ENCODE peak calls at places on chromosomes 11 and 22, in seven cellular contexts. Q is fibroblast of mammary gland, J is kidney epithelial cell, C is stomach, D is K562, B is fibroblast of villous mesenchyme, U is brain microvascular endothelial cell. V is an unnamed sample.

GRCh38 chr11:133951484-133952198 is 5.1 kb downstream of the IGSF9B start:
- DNase-seq in Q (no peak), J (no peak), C (no peak), D (no peak), B (peak; percentile 24), U (peak; percentile 12), V (peak; percentile 63)

GRCh38 chr11:73225001-73225686 is 7.1 kb downstream of the P2RY2 start:
- DNase-seq in Q (no peak), J (no peak), C (no peak), D (no peak), B (no peak), U (no peak), V (no peak)

GRCh38 chr11:94153320-94153719 is 24.7 kb downstream of the PANX1 start:
- DNase-seq in Q (no peak), J (no peak), C (peak; percentile 54), D (no peak), B (no peak), U (no peak), V (no peak)

GRCh38 chr11:13277719-13278619 is at the start of gene BMAL1:
- DNase-seq in Q (no peak), J (no peak), C (peak; percentile 57), D (no peak), B (no peak), U (no peak), V (peak; percentile 8)

GRCh38 chr22:29831186-29831921 is 6.7 kb downstream of the ASCC2 start:
- DNase-seq in Q (no peak), J (no peak), C (no peak), D (no peak), B (no peak), U (no peak), V (no peak)

GRCh38 chr11:130068986-130069683 is 559 bp upstream of the APLP2 start:
- DNase-seq in Q (peak; percentile 90), J (peak; percentile 42), C (peak; percentile 47), D (no peak), B (peak; percentile 78), U (peak; percentile 70), V (peak; percentile 92)

GRCh38 chr22:42621505-42622002 is 6.9 kb upstream of the POLDIP3 start:
- DNase-seq in Q (peak; percentile 77), J (no peak), C (peak; percentile 78), D (peak; percentile 80), B (peak; percentile 62), U (peak; percentile 37), V (peak; percentile 70)

GRCh38 chr11:46159694-46160093 is 38.4 kb upstream of the PHF21A start:
- DNase-seq in Q (no peak), J (no peak), C (no peak), D (no peak), B (no peak), U (no peak), V (no peak)

GRCh38 chr11:20839231-20839630 is 169.8 kb downstream of the NELL1 start:
- DNase-seq in Q (no peak), J (no peak), C (no peak), D (no peak), B (no peak), U (no peak), V (no peak)

GRCh38 chr11:6328321-6328720 is 8.0 kb upstream of the CAVIN3 start:
- DNase-seq in Q (no peak), J (no peak), C (no peak), D (no peak), B (no peak), U (no peak), V (no peak)
- H3K4me3 ChIP-seq in Q (no peak overlapping the region), J (no peak overlapping the region), C (no peak overlapping the region), D (no peak overlapping the region), B (no peak overlapping the region), U (no peak overlapping the region), V (no peak overlapping the region)

GRCh38 chr11:69295995-69296889 is 2.3 kb downstream of the MYEOV start:
- DNase-seq in Q (peak; percentile 95), J (no peak), C (peak; percentile 43), D (no peak), B (peak; percentile 96), U (peak; percentile 61), V (peak; percentile 92)
- H3K4me3 ChIP-seq in Q (no peak overlapping the region), J (no peak overlapping the region), C (peak overlapping the region; percentile 8), D (peak overlapping the region; percentile 69), B (peak overlapping the region; percentile 43), U (no peak overlapping the region), V (no peak overlapping the region)

GRCh38 chr22:19761022-19761499 is 483 bp downstream of the TBX1 start:
- DNase-seq in Q (no peak), J (no peak), C (no peak), D (no peak), B (no peak), U (no peak), V (no peak)
- H3K4me3 ChIP-seq in Q (peak overlapping the region; percentile 28), J (no peak overlapping the region), C (peak overlapping the region; percentile 36), D (peak overlapping the region; percentile 36), B (no peak overlapping the region), U (peak overlapping the region; percentile 17), V (no peak overlapping the region)

DNA sequence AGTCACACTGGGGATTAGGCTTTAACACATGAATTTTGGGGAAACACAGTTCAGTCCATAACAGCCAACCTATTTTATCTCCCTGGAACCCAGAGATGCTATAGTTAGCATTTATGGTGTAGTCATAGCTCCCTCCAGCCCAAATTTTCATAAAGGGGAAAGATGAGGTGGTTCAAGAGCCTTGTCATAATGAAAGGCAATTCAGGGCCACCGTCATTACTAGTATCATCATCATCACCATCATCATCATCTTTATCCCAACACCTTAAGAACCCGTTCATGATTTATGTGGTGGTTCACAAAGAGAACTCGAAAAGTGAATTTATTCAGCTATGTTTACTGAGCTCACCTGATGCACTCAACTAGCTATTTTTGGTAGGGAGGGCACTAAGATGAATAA is 2.4 kb upstream of the TUBA8 start:
- DNase-seq in Q (no peak), J (no peak), C (no peak), D (no peak), B (no peak), U (no peak), V (no peak)
- H3K4me3 ChIP-seq in Q (no peak overlapping the region), J (no peak overlapping the region), C (no peak overlapping the region), D (no peak overlapping the region), B (no peak overlapping the region), U (no peak overlapping the region), V (no peak overlapping the region)

DNA sequence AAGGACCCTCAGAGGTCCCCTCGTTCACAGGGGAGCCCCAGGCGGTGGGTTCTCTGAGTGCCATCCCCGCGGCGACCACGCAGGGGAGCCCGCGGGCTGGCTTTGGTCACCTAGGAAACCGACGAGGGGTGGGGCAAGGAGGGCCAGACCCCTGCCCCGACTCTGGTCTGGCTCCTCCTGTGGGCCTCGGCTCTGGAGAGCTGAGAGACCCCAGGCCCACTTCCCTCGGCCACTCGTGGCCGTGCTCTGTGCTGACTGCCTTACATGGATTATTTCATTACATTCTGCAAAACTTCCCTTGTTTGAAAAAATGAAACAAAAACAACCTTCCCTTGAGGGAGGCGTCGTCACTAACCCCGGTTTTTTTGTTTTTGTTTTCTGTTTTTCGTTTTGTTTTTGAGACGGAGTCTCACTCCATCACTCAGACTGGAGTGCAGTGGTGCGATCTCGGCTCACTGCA is 15.2 kb upstream of the CYTH4 start:
- DNase-seq in Q (no peak), J (no peak), C (peak; percentile 42), D (peak; percentile 66), B (peak; percentile 36), U (no peak), V (no peak)
- H3K4me3 ChIP-seq in Q (peak overlapping the region; percentile 45), J (peak overlapping the region; percentile 25), C (peak overlapping the region; percentile 33), D (peak overlapping the region; percentile 23), B (peak overlapping the region; percentile 56), U (peak overlapping the region; percentile 45), V (peak overlapping the region; percentile 36)

GRCh38 chr22:45805413-45805812 is 133.8 kb downstream of the ATXN10 start:
- DNase-seq in Q (no peak), J (no peak), C (no peak), D (no peak), B (no peak), U (peak; percentile 17), V (peak; percentile 58)
- H3K4me3 ChIP-seq in Q (no peak overlapping the region), J (no peak overlapping the region), C (no peak overlapping the region), D (no peak overlapping the region), B (no peak overlapping the region), U (no peak overlapping the region), V (no peak overlapping the region)

GRCh38 chr11:59207988-59208432 is 4.7 kb downstream of the MPEG1 start:
- DNase-seq in Q (peak; percentile 70), J (peak; percentile 55), C (peak; percentile 51), D (peak; percentile 38), B (peak; percentile 70), U (peak; percentile 83), V (peak; percentile 72)
- H3K4me3 ChIP-seq in Q (no peak overlapping the region), J (no peak overlapping the region), C (peak overlapping the region; percentile 33), D (no peak overlapping the region), B (no peak overlapping the region), U (no peak overlapping the region), V (no peak overlapping the region)